ENCODE peak calls at places on chromosomes 7 and 10, in ten cellular contexts. One of them, this sample, is unnamed.

GRCh38 chr7:69772699-69773436 is 174.6 kb downstream of the AUTS2 start:
- DNase-seq in NCI-H1436: no peak
- DNase-seq in SW 1271: no peak
- DNase-seq in uterus: no peak
- DNase-seq in AG20443: no peak
- DNase-seq in T-helper 2 cell: no peak
- DNase-seq in activated CD8-positive, alpha-beta memory T cell treated with anti-CD3 and anti-CD28 coated beads for 48 hours: no peak
- DNase-seq in SJSA1: no peak
- DNase-seq in EL: no peak
- DNase-seq in NCI-H2081: peak
- DNase-seq in this sample: no peak

GRCh38 chr7:124723012-124723411 is 42.6 kb downstream of the GPR37 start:
- DNase-seq in NCI-H1436: no peak
- DNase-seq in SW 1271: peak
- DNase-seq in uterus: no peak
- DNase-seq in AG20443: no peak
- DNase-seq in T-helper 2 cell: no peak
- DNase-seq in activated CD8-positive, alpha-beta memory T cell treated with anti-CD3 and anti-CD28 coated beads for 48 hours: no peak
- DNase-seq in SJSA1: no peak
- DNase-seq in EL: peak
- DNase-seq in NCI-H2081: no peak
- DNase-seq in this sample: peak

GRCh38 chr7:12569673-12570072 is 847 bp upstream of the SCIN start:
- DNase-seq in NCI-H1436: no peak
- DNase-seq in SW 1271: no peak
- DNase-seq in uterus: no peak
- DNase-seq in AG20443: no peak
- DNase-seq in T-helper 2 cell: no peak
- DNase-seq in activated CD8-positive, alpha-beta memory T cell treated with anti-CD3 and anti-CD28 coated beads for 48 hours: no peak
- DNase-seq in SJSA1: no peak
- DNase-seq in EL: no peak
- DNase-seq in NCI-H2081: peak
- DNase-seq in this sample: no peak

GRCh38 chr7:95482398-95482797 is 3.3 kb upstream of the ASB4 start:
- DNase-seq in NCI-H1436: no peak
- DNase-seq in SW 1271: no peak
- DNase-seq in uterus: no peak
- DNase-seq in AG20443: no peak
- DNase-seq in T-helper 2 cell: no peak
- DNase-seq in activated CD8-positive, alpha-beta memory T cell treated with anti-CD3 and anti-CD28 coated beads for 48 hours: no peak
- DNase-seq in SJSA1: no peak
- DNase-seq in EL: no peak
- DNase-seq in NCI-H2081: no peak
- DNase-seq in this sample: no peak

GRCh38 chr10:124653811-124654651 is 90.1 kb downstream of the FAM53B start:
- DNase-seq in NCI-H1436: no peak
- DNase-seq in SW 1271: no peak
- DNase-seq in uterus: peak
- DNase-seq in AG20443: no peak
- DNase-seq in T-helper 2 cell: no peak
- DNase-seq in activated CD8-positive, alpha-beta memory T cell treated with anti-CD3 and anti-CD28 coated beads for 48 hours: no peak
- DNase-seq in SJSA1: no peak
- DNase-seq in EL: no peak
- DNase-seq in NCI-H2081: peak
- DNase-seq in this sample: no peak

GRCh38 chr7:68244411-68244810 is 1247.8 kb downstream of the TYW1 start:
- DNase-seq in NCI-H1436: no peak
- DNase-seq in SW 1271: no peak
- DNase-seq in uterus: no peak
- DNase-seq in AG20443: no peak
- DNase-seq in T-helper 2 cell: no peak
- DNase-seq in activated CD8-positive, alpha-beta memory T cell treated with anti-CD3 and anti-CD28 coated beads for 48 hours: no peak
- DNase-seq in SJSA1: no peak
- DNase-seq in EL: no peak
- DNase-seq in NCI-H2081: no peak
- DNase-seq in this sample: no peak

GRCh38 chr10:266974-267425 is 131.7 kb downstream of the ZMYND11 start:
- DNase-seq in NCI-H1436: no peak
- DNase-seq in SW 1271: no peak
- DNase-seq in uterus: no peak
- DNase-seq in AG20443: peak
- DNase-seq in T-helper 2 cell: no peak
- DNase-seq in activated CD8-positive, alpha-beta memory T cell treated with anti-CD3 and anti-CD28 coated beads for 48 hours: no peak
- DNase-seq in SJSA1: no peak
- DNase-seq in EL: peak
- DNase-seq in NCI-H2081: no peak
- DNase-seq in this sample: peak

GRCh38 chr10:33025039-33025438 is 67.0 kb upstream of the ITGB1 start:
- DNase-seq in NCI-H1436: no peak
- DNase-seq in SW 1271: no peak
- DNase-seq in uterus: no peak
- DNase-seq in AG20443: no peak
- DNase-seq in T-helper 2 cell: no peak
- DNase-seq in activated CD8-positive, alpha-beta memory T cell treated with anti-CD3 and anti-CD28 coated beads for 48 hours: no peak
- DNase-seq in SJSA1: no peak
- DNase-seq in EL: no peak
- DNase-seq in NCI-H2081: no peak
- DNase-seq in this sample: no peak

GRCh38 chr7:15600298-15600697 is 38.5 kb upstream of the AGMO start:
- DNase-seq in NCI-H1436: no peak
- DNase-seq in SW 1271: no peak
- DNase-seq in uterus: no peak
- DNase-seq in AG20443: no peak
- DNase-seq in T-helper 2 cell: no peak
- DNase-seq in activated CD8-positive, alpha-beta memory T cell treated with anti-CD3 and anti-CD28 coated beads for 48 hours: no peak
- DNase-seq in SJSA1: no peak
- DNase-seq in EL: no peak
- DNase-seq in NCI-H2081: no peak
- DNase-seq in this sample: no peak

GRCh38 chr10:75097666-75098285 is 13.7 kb upstream of the SAMD8 start:
- DNase-seq in NCI-H1436: peak
- DNase-seq in SW 1271: no peak
- DNase-seq in uterus: no peak
- DNase-seq in AG20443: peak
- DNase-seq in T-helper 2 cell: no peak
- DNase-seq in activated CD8-positive, alpha-beta memory T cell treated with anti-CD3 and anti-CD28 coated beads for 48 hours: no peak
- DNase-seq in SJSA1: no peak
- DNase-seq in EL: peak
- DNase-seq in NCI-H2081: peak
- DNase-seq in this sample: peak

This sample was measured in adipocyte.